ENCODE peak calls at places on chromosomes 1 and 21, in nine cellular contexts. V is fibroblast of lung, A is heart right ventricle, X is progenitor cell of endocrine pancreas, F is uterus, M is cardiac fibroblast, R is omental fat pad, I is BJ, Y is cardiac muscle cell. P is an unnamed sample.

GRCh38 chr1:114235956-114236355 is 82.3 kb upstream of the SYT6 start:
- DNase-seq in V (no peak), A (no peak), X (no peak), F (no peak), M (no peak), R (no peak), I (no peak), Y (no peak), P (no peak)

GRCh38 chr1:228933753-228934152 is 198.5 kb downstream of the RHOU start:
- DNase-seq in V (no peak), A (no peak), X (no peak), F (no peak), M (no peak), R (no peak), I (no peak), Y (no peak), P (no peak)

GRCh38 chr1:95863086-95863485 is 629.1 kb downstream of the RWDD3 start:
- DNase-seq in V (no peak), A (no peak), X (no peak), F (no peak), M (no peak), R (no peak), I (no peak), Y (no peak), P (no peak)

GRCh38 chr1:64343105-64343960 is 126.6 kb upstream of the CACHD1 start:
- DNase-seq in V (peak), A (no peak), X (no peak), F (no peak), M (peak), R (no peak), I (peak), Y (peak), P (peak)

GRCh38 chr1:17919525-17920439 is 164.6 kb downstream of the ACTL8 start:
- DNase-seq in V (peak), A (no peak), X (peak), F (no peak), M (peak), R (no peak), I (no peak), Y (peak), P (no peak)

GRCh38 chr1:96918406-96918805 is 196.8 kb downstream of the PTBP2 start:
- DNase-seq in V (peak), A (no peak), X (no peak), F (no peak), M (peak), R (no peak), I (peak), Y (peak), P (no peak)

GRCh38 chr1:164504699-164505098 is 54.3 kb upstream of the PBX1 start:
- DNase-seq in V (peak), A (no peak), X (no peak), F (no peak), M (peak), R (no peak), I (no peak), Y (peak), P (peak)

GRCh38 chr21:38379171-38379570 is 119.1 kb downstream of the ERG start:
- DNase-seq in V (no peak), A (no peak), X (no peak), F (no peak), M (peak), R (no peak), I (no peak), Y (no peak), P (no peak)

GRCh38 chr1:101483982-101484381 is 247.2 kb downstream of the S1PR1 start:
- DNase-seq in V (no peak), A (no peak), X (no peak), F (no peak), M (no peak), R (no peak), I (no peak), Y (no peak), P (no peak)

GRCh38 chr1:213284626-213285025 is 233.6 kb downstream of the RPS6KC1 start:
- DNase-seq in V (peak), A (no peak), X (no peak), F (no peak), M (peak), R (no peak), I (peak), Y (peak), P (peak)

GRCh38 chr1:58874757-58875755 is 91.2 kb upstream of the JUN start:
- DNase-seq in V (peak), A (peak), X (peak), F (no peak), M (peak), R (no peak), I (peak), Y (peak), P (peak)

GRCh38 chr1:186620951-186621350 is 59.3 kb downstream of the PTGS2 start:
- DNase-seq in V (peak), A (no peak), X (no peak), F (no peak), M (peak), R (no peak), I (peak), Y (peak), P (peak)

GRCh38 chr1:65757531-65757930 is 35.2 kb upstream of the PDE4B start:
- DNase-seq in V (no peak), A (no peak), X (no peak), F (no peak), M (no peak), R (no peak), I (no peak), Y (no peak), P (no peak)

GRCh38 chr1:15022069-15022468 is 131.5 kb upstream of the TMEM51 start:
- DNase-seq in V (no peak), A (no peak), X (no peak), F (no peak), M (no peak), R (no peak), I (no peak), Y (no peak), P (no peak)

GRCh38 chr1:2602866-2603520 is 16.4 kb downstream of the PRXL2B start:
- DNase-seq in V (no peak), A (no peak), X (no peak), F (no peak), M (no peak), R (no peak), I (no peak), Y (no peak), P (no peak)

GRCh38 chr1:44212355-44213221 is 683 bp upstream of the DMAP1 start:
- DNase-seq in V (no peak), A (no peak), X (no peak), F (no peak), M (no peak), R (no peak), I (no peak), Y (no peak), P (peak)

GRCh38 chr1:210674151-210674550 is 345.4 kb downstream of the HHAT start:
- DNase-seq in V (no peak), A (no peak), X (no peak), F (no peak), M (no peak), R (no peak), I (no peak), Y (no peak), P (no peak)

GRCh38 chr21:42830456-42831455 is 48.6 kb downstream of the WDR4 start:
- DNase-seq in V (no peak), A (no peak), X (no peak), F (peak), M (no peak), R (no peak), I (no peak), Y (no peak), P (no peak)
- TF ChIP-seq CTCF in V (peak), A (peak), X (no peak), F (no peak), M (peak), R (no peak), I (no peak), Y (no peak), P (no peak)

GRCh38 chr1:47244339-47244862 is 12.4 kb upstream of the TAL1 start:
- DNase-seq in V (no peak), A (no peak), X (no peak), F (no peak), M (no peak), R (no peak), I (no peak), Y (no peak), P (no peak)

GRCh38 chr1:47241114-47242113 is 9.4 kb upstream of the TAL1 start:
- DNase-seq in V (no peak), A (no peak), X (no peak), F (no peak), M (no peak), R (no peak), I (no peak), Y (peak), P (no peak)

GRCh38 chr1:47249755-47250154 is 17.7 kb upstream of the TAL1 start:
- DNase-seq in V (no peak), A (no peak), X (no peak), F (no peak), M (no peak), R (no peak), I (no peak), Y (no peak), P (no peak)

GRCh38 chr1:47238935-47239640 is 7.1 kb upstream of the TAL1 start:
- DNase-seq in V (no peak), A (no peak), X (no peak), F (no peak), M (no peak), R (no peak), I (no peak), Y (no peak), P (no peak)

GRCh38 chr1:47243910-47244309 is 11.9 kb upstream of the TAL1 start:
- DNase-seq in V (no peak), A (no peak), X (no peak), F (no peak), M (no peak), R (no peak), I (no peak), Y (no peak), P (no peak)
- TF ChIP-seq CTCF in V (no peak), A (no peak), X (no peak), F (no peak), M (no peak), R (no peak), I (no peak), Y (no peak), P (no peak)

DNA sequence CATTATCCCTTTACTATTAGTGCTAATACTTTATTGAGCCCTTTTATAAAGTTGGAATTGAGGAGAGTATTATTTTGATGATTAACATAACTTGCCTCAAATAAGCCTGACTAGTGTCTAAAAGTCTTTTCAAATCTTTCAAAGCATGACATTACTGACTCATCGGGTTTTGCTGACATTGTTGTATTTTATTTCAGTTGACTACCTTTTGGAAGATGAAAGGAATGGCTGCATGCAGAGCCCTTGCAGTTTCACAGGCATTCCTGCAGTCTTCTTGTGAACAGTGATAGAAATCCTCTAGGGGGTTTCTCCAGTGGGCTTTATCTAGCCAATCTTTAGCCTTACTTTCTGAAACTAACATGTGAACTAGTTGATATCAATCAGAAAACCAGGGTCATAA is 43.0 kb upstream of the TMEM61 start:
- DNase-seq in V (peak), A (no peak), X (no peak), F (no peak), M (no peak), R (no peak), I (no peak), Y (no peak), P (no peak)
- TF ChIP-seq CTCF in V (no peak), A (no peak), X (no peak), F (no peak), M (no peak), R (no peak), I (no peak), Y (no peak), P (no peak)

DNA sequence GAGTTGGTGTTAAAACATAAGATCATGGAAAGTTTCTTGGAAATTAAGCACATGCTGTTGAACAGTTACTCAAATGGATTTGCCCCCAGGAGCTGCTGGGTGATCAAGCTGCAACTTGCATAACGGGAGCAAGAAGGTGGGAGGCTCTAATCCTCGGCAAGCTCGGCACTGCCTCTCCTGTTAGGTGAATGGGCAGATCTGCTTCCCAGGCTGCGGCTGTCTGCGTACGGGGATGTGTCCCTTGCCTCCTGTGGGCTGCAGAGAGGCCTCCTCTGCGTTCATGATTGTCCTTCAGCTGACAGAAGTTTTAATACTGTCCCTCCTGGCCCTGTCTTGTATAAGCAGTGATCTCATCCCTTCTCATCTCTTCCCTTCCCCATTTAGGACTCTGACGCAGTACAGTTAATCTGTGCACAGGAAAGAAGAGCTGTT is 36.7 kb downstream of the ATP1A1 start:
- DNase-seq in V (no peak), A (no peak), X (no peak), F (no peak), M (peak), R (no peak), I (no peak), Y (no peak), P (peak)
- TF ChIP-seq CTCF in V (no peak), A (no peak), X (no peak), F (no peak), M (no peak), R (no peak), I (no peak), Y (no peak), P (peak)

DNA sequence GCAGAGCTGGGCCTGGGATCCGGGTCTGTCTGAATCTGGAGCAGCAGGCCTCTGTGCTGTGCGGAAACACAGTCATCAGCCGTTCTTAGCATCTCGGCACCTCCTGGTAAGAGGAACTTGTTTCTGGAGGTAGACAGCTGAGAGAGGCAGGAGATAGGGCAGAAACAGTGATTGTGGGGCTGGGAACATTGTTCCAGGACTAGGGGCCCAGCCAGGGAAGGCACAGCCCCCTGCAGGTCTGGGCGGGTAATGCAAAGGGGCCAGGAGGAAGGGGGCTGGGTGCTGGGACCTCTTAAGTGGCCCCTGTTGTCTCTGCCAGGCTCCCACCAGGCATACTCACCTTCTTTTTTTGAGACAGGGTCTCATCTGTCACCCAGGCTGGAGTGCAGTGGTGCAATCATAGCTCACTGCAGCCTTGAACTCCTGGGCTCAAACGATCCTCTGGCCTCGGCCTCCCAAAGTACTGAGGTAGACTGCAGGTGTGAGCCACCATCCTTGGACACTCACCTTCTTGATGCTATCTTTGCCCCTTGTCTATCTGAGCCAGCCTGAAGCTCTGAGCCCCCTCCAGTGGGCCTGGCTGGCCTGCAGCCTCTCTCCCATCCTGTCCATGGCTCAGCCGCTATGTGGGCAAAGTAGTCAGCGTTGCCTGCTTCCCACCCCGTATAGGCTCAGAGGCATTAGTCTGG is 134.3 kb upstream of the ZBTB40 start:
- DNase-seq in V (no peak), A (no peak), X (peak), F (no peak), M (peak), R (no peak), I (no peak), Y (peak), P (no peak)
- TF ChIP-seq CTCF in V (peak), A (no peak), X (peak), F (no peak), M (peak), R (no peak), I (peak), Y (peak), P (peak)

GRCh38 chr1:111015222-111015621 is 51.5 kb upstream of the LRIF1 start:
- DNase-seq in V (no peak), A (no peak), X (no peak), F (no peak), M (no peak), R (no peak), I (no peak), Y (no peak), P (no peak)
- TF ChIP-seq CTCF in V (no peak), A (no peak), X (no peak), F (no peak), M (no peak), R (no peak), I (no peak), Y (no peak), P (no peak)

GRCh38 chr1:57072775-57073174 is 107.0 kb upstream of the C8B start:
- DNase-seq in V (no peak), A (no peak), X (no peak), F (no peak), M (no peak), R (no peak), I (no peak), Y (no peak), P (no peak)
- TF ChIP-seq CTCF in V (no peak), A (no peak), X (peak), F (no peak), M (no peak), R (no peak), I (no peak), Y (no peak), P (peak)

GRCh38 chr1:26696191-26696644 is 403 bp downstream of the ARID1A start:
- DNase-seq in V (no peak), A (peak), X (no peak), F (peak), M (no peak), R (no peak), I (no peak), Y (no peak), P (no peak)

GRCh38 chr1:26694185-26694572 is 1.6 kb upstream of the ARID1A start:
- DNase-seq in V (no peak), A (no peak), X (no peak), F (no peak), M (no peak), R (no peak), I (no peak), Y (peak), P (no peak)

GRCh38 chr1:26694597-26695416 is 1.0 kb upstream of the ARID1A start:
- DNase-seq in V (no peak), A (no peak), X (no peak), F (no peak), M (no peak), R (no peak), I (no peak), Y (no peak), P (no peak)

GRCh38 chr1:26696645-26697440 is 1.0 kb downstream of the ARID1A start:
- DNase-seq in V (no peak), A (peak), X (no peak), F (peak), M (no peak), R (no peak), I (no peak), Y (no peak), P (no peak)

DNA sequence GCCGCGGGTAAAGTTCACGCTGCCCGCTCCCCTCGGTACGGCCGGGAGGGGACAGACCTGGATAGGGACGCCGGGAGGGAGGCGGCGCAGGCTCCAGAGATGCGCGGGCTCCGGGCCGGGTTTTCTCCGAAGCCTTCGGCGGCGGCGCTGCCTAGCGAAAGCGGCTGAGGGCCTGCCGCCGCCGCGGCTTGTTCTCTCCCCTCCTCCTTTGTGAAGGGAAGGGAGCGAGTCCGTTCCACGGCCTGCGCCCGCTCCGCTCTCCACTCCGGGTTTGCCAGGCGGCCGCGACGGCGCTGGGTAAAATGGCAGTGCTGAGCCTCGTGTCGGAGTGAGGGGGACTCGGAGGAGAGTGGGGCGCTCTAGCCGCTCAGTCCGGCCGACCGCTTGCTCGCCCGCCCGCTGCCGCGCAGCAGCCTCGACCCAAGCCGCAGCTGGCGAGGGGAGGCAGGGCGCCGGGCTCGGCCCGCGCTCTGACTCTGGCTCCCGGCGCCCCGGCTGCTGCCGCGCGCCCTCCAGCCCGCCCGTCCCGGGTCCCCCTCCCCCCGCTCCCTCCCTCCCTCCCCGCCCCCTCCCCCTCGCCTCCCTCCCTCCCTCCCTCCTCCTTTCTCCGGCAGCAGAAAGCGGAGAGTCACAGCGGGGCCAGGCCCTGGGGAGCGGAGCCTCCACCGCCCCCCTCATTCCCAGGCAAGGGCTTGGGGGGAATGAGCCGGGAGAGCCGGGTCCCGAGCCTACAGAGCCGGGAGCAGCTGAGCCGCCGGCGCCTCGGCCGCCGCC is at the start of gene ARID1A:
- DNase-seq in V (peak), A (peak), X (peak), F (peak), M (peak), R (peak), I (peak), Y (peak), P (peak)
- TF ChIP-seq CTCF in V (no peak), A (peak), X (no peak), F (peak), M (no peak), R (no peak), I (peak), Y (no peak), P (peak)

GRCh38 chr1:48966583-48966982 is 189.9 kb upstream of the BEND5 start:
- DNase-seq in V (peak), A (no peak), X (no peak), F (no peak), M (no peak), R (no peak), I (peak), Y (no peak), P (no peak)

DNA sequence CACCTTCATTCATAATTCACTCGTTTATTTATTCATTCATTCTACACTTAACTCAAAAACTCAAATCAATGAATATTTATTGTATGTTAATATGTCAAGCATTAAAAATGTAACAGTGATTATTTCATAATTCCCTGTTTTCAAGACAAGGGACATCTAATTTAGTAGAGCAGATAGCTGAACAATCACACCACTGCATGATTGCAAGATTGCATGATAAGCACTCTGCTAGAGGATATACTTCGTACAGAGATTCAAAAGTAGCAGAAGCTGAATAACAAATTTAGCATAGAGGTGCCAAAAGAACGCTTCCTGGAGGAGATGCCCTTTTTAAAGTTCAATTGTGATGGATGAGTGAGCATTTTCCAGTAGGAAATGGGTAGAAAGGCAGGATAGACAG is 190.6 kb upstream of the BEND5 start:
- DNase-seq in V (no peak), A (no peak), X (no peak), F (no peak), M (no peak), R (no peak), I (no peak), Y (no peak), P (no peak)
- TF ChIP-seq CTCF in V (no peak), A (no peak), X (no peak), F (no peak), M (no peak), R (no peak), I (no peak), Y (no peak), P (no peak)

GRCh38 chr21:35437941-35438340 is 388.8 kb upstream of the RUNX1 start:
- DNase-seq in V (no peak), A (no peak), X (no peak), F (no peak), M (no peak), R (no peak), I (no peak), Y (no peak), P (no peak)

GRCh38 chr21:35441868-35442582 is 392.9 kb upstream of the RUNX1 start:
- DNase-seq in V (no peak), A (no peak), X (no peak), F (no peak), M (no peak), R (no peak), I (no peak), Y (no peak), P (no peak)

GRCh38 chr21:35438643-35439404 is 389.7 kb upstream of the RUNX1 start:
- DNase-seq in V (peak), A (no peak), X (no peak), F (no peak), M (peak), R (no peak), I (no peak), Y (peak), P (peak)

GRCh38 chr21:35436899-35437298 is 387.8 kb upstream of the RUNX1 start:
- DNase-seq in V (no peak), A (no peak), X (no peak), F (no peak), M (no peak), R (no peak), I (no peak), Y (no peak), P (no peak)
- TF ChIP-seq CTCF in V (peak), A (no peak), X (peak), F (no peak), M (no peak), R (no peak), I (no peak), Y (no peak), P (peak)